ENCODE peak calls at places on chromosome 2, in five cellular contexts. One of them, this sample, is unnamed.
A peak's percentile ranks its signal among the peaks of the same experiment; 100 is the strongest.

GRCh38 chr2:69046221-69046662 is 33.3 kb downstream of the ANTXR1 start:
- DNase-seq in epithelial cell of esophagus: peak; percentile 44
- DNase-seq in right cardiac atrium: no peak
- DNase-seq in AG09309: no peak
- DNase-seq in stomach: peak; percentile 46
- DNase-seq in this sample: no peak

GRCh38 chr2:221518201-221518936 is 53.7 kb downstream of the EPHA4 start:
- DNase-seq in right cardiac atrium: no peak
- DNase-seq in epithelial cell of esophagus: peak; percentile 43
- DNase-seq in AG09309: no peak
- DNase-seq in stomach: no peak
- DNase-seq in this sample: no peak

GRCh38 chr2:113277474-113278072 is 1.1 kb downstream of the PAX8 start:
- DNase-seq in epithelial cell of esophagus: no peak
- DNase-seq in stomach: no peak
- DNase-seq in right cardiac atrium: no peak
- DNase-seq in AG09309: no peak
- DNase-seq in this sample: no peak

GRCh38 chr2:239919779-239920545 is 105.2 kb downstream of the NDUFA10 start:
- DNase-seq in AG09309: no peak
- DNase-seq in right cardiac atrium: peak; percentile 74
- DNase-seq in epithelial cell of esophagus: no peak
- DNase-seq in stomach: no peak
- DNase-seq in this sample: no peak

GRCh38 chr2:66538291-66538690 is 103.4 kb downstream of the MEIS1 start:
- DNase-seq in right cardiac atrium: no peak
- DNase-seq in epithelial cell of esophagus: no peak
- DNase-seq in AG09309: peak; percentile 17
- DNase-seq in stomach: no peak
- DNase-seq in this sample: no peak

GRCh38 chr2:102037681-102038080 is 45.9 kb downstream of the IL1R2 start:
- DNase-seq in right cardiac atrium: no peak
- DNase-seq in AG09309: peak; percentile 74
- DNase-seq in stomach: no peak
- DNase-seq in epithelial cell of esophagus: no peak
- DNase-seq in this sample: no peak

GRCh38 chr2:111676423-111676822 is 207.6 kb downstream of the ANAPC1 start:
- DNase-seq in AG09309: no peak
- DNase-seq in stomach: no peak
- DNase-seq in right cardiac atrium: no peak
- DNase-seq in epithelial cell of esophagus: no peak
- DNase-seq in this sample: no peak

GRCh38 chr2:222919841-222920609 is 59.2 kb downstream of the ACSL3 start:
- DNase-seq in stomach: no peak
- DNase-seq in right cardiac atrium: no peak
- DNase-seq in AG09309: peak; percentile 60
- DNase-seq in epithelial cell of esophagus: peak; percentile 44
- DNase-seq in this sample: no peak

GRCh38 chr2:213281156-213281555 is 3.1 kb upstream of the SPAG16 start:
- DNase-seq in stomach: no peak
- DNase-seq in right cardiac atrium: no peak
- DNase-seq in epithelial cell of esophagus: no peak
- DNase-seq in AG09309: peak; percentile 20
- DNase-seq in this sample: no peak

GRCh38 chr2:145599761-145600160 is 1079.8 kb upstream of the ZEB2 start:
- DNase-seq in stomach: no peak
- DNase-seq in AG09309: peak; percentile 17
- DNase-seq in epithelial cell of esophagus: peak; percentile 18
- DNase-seq in right cardiac atrium: no peak
- DNase-seq in this sample: no peak

GRCh38 chr2:150607471-150607870 is 120.0 kb upstream of the RND3 start:
- DNase-seq in epithelial cell of esophagus: peak; percentile 30
- DNase-seq in AG09309: no peak
- DNase-seq in right cardiac atrium: no peak
- DNase-seq in stomach: no peak
- DNase-seq in this sample: no peak

GRCh38 chr2:134336352-134336751 is 82.5 kb downstream of the MGAT5 start:
- DNase-seq in AG09309: no peak
- DNase-seq in right cardiac atrium: no peak
- DNase-seq in epithelial cell of esophagus: no peak
- DNase-seq in stomach: no peak
- DNase-seq in this sample: no peak

GRCh38 chr2:67840460-67841068 is 222.2 kb downstream of the C1D start:
- DNase-seq in stomach: peak; percentile 62
- DNase-seq in epithelial cell of esophagus: peak; percentile 83
- DNase-seq in right cardiac atrium: peak; percentile 82
- DNase-seq in AG09309: peak; percentile 48
- DNase-seq in this sample: peak; percentile 31

GRCh38 chr2:46198164-46198883 is 98.9 kb upstream of the EPAS1 start:
- DNase-seq in stomach: no peak
- DNase-seq in right cardiac atrium: no peak
- DNase-seq in epithelial cell of esophagus: peak; percentile 94
- DNase-seq in AG09309: no peak
- DNase-seq in this sample: no peak

GRCh38 chr2:206736935-206737334 is 18.7 kb upstream of the DYTN start:
- DNase-seq in AG09309: no peak
- DNase-seq in right cardiac atrium: no peak
- DNase-seq in stomach: no peak
- DNase-seq in epithelial cell of esophagus: peak; percentile 5
- DNase-seq in this sample: no peak

GRCh38 chr2:236600892-236601291 is 31.3 kb downstream of the ACKR3 start:
- DNase-seq in right cardiac atrium: no peak
- DNase-seq in epithelial cell of esophagus: peak; percentile 96
- DNase-seq in AG09309: no peak
- DNase-seq in stomach: no peak
- DNase-seq in this sample: no peak

GRCh38 chr2:134155134-134155533 is 98.7 kb upstream of the MGAT5 start:
- DNase-seq in right cardiac atrium: no peak
- DNase-seq in epithelial cell of esophagus: no peak
- DNase-seq in AG09309: no peak
- DNase-seq in stomach: no peak
- DNase-seq in this sample: no peak

GRCh38 chr2:9753276-9753600 is 90.0 kb upstream of the TAF1B start:
- DNase-seq in right cardiac atrium: peak; percentile 89
- DNase-seq in AG09309: peak; percentile 88
- DNase-seq in epithelial cell of esophagus: peak; percentile 99
- DNase-seq in stomach: peak; percentile 52
- DNase-seq in this sample: no peak

GRCh38 chr2:71534201-71534600 is 80.8 kb downstream of the DYSF start:
- DNase-seq in epithelial cell of esophagus: no peak
- DNase-seq in right cardiac atrium: no peak
- DNase-seq in stomach: no peak
- DNase-seq in AG09309: no peak
- DNase-seq in this sample: no peak

GRCh38 chr2:11100976-11101375 is 54.3 kb upstream of the SLC66A3 start:
- DNase-seq in stomach: no peak
- DNase-seq in right cardiac atrium: no peak
- DNase-seq in epithelial cell of esophagus: no peak
- DNase-seq in AG09309: no peak
- DNase-seq in this sample: no peak

GRCh38 chr2:232900811-232901701 is 31.0 kb downstream of the SNORC start:
- DNase-seq in stomach: peak; percentile 20
- DNase-seq in epithelial cell of esophagus: no peak
- DNase-seq in AG09309: no peak
- DNase-seq in right cardiac atrium: no peak
- DNase-seq in this sample: no peak

GRCh38 chr2:65309699-65310098 is 82.1 kb downstream of the ACTR2 start:
- DNase-seq in stomach: peak; percentile 65
- DNase-seq in right cardiac atrium: no peak
- DNase-seq in AG09309: no peak
- DNase-seq in epithelial cell of esophagus: peak; percentile 87
- DNase-seq in this sample: no peak

GRCh38 chr2:43488737-43489136 is 107.1 kb downstream of the THADA start:
- DNase-seq in AG09309: no peak
- DNase-seq in stomach: no peak
- DNase-seq in epithelial cell of esophagus: no peak
- DNase-seq in right cardiac atrium: no peak
- DNase-seq in this sample: no peak

GRCh38 chr2:15563227-15564100 is 2.3 kb upstream of the NBAS start:
- DNase-seq in AG09309: no peak
- DNase-seq in right cardiac atrium: no peak
- DNase-seq in stomach: no peak
- DNase-seq in epithelial cell of esophagus: peak; percentile 82
- DNase-seq in this sample: no peak

GRCh38 chr2:83320053-83320452 is 1139.0 kb downstream of the SUCLG1 start:
- DNase-seq in right cardiac atrium: no peak
- DNase-seq in stomach: no peak
- DNase-seq in epithelial cell of esophagus: no peak
- DNase-seq in AG09309: no peak
- DNase-seq in this sample: no peak

GRCh38 chr2:220445429-220446105 is 818.1 kb downstream of the SLC4A3 start:
- DNase-seq in AG09309: no peak
- DNase-seq in right cardiac atrium: no peak
- DNase-seq in stomach: no peak
- DNase-seq in epithelial cell of esophagus: no peak
- DNase-seq in this sample: no peak

GRCh38 chr2:175111200-175111657 is 56.8 kb downstream of the ATF2 start:
- DNase-seq in stomach: no peak
- DNase-seq in AG09309: peak; percentile 16
- DNase-seq in epithelial cell of esophagus: peak; percentile 67
- DNase-seq in right cardiac atrium: no peak
- DNase-seq in this sample: no peak

GRCh38 chr2:3789246-3789645 is 85.9 kb downstream of the DCDC2C start:
- DNase-seq in AG09309: no peak
- DNase-seq in right cardiac atrium: no peak
- DNase-seq in epithelial cell of esophagus: peak; percentile 46
- DNase-seq in stomach: no peak
- DNase-seq in this sample: no peak

DNA sequence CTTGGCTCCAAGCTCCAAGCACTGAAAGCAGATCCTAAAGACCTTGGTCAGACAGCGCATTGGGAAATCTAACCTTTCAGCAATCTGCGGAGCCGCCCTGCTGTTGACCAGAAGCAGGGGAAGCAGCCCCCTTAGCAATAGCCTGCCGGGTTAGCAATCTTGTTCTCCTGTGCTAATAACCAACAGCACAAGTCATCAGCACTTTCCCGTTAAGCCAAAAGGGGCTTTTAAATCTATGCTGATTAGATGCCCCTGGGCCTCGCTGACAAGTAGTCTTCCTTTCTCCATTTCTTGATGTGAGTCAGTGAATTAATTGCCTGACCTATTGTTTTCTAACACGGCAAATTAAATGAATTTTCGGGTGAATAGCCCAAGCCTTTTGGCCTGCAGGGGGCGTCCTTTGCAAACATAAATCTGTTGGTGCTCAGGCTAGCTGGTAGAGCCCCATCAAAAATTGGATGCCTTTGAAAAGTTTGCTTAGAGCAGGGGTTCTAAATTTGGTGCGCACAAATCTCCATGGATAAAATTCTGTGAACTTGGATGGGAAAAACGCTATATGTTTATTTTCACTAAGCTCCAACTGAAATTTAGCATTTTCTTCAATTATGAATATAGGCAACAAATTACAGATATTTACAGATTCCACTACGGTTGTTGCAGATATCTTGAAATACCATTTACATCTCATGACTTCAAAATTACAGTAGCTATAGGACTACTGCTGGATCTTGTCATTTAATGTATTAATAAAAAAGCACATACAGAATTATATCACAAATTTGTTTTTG is 24.7 kb downstream of the MAIP1 start:
- DNase-seq in epithelial cell of esophagus: peak; percentile 79
- DNase-seq in stomach: peak; percentile 87
- DNase-seq in right cardiac atrium: peak; percentile 96
- DNase-seq in AG09309: peak; percentile 61
- DNase-seq in this sample: peak; percentile 94
- H3K4me3 ChIP-seq in epithelial cell of esophagus: no peak overlapping the region
- H3K4me3 ChIP-seq in stomach: no peak overlapping the region
- H3K4me3 ChIP-seq in right cardiac atrium: no peak overlapping the region
- H3K4me3 ChIP-seq in AG09309: no peak overlapping the region
- H3K4me3 ChIP-seq in this sample: peak overlapping the region; percentile 22

GRCh38 chr2:74204436-74204835 is 6.0 kb downstream of the MTHFD2 start:
- DNase-seq in right cardiac atrium: no peak
- DNase-seq in epithelial cell of esophagus: no peak
- DNase-seq in stomach: no peak
- DNase-seq in AG09309: no peak
- DNase-seq in this sample: no peak

GRCh38 chr2:74201196-74201595 is 2.8 kb downstream of the MTHFD2 start:
- DNase-seq in epithelial cell of esophagus: no peak
- DNase-seq in AG09309: no peak
- DNase-seq in stomach: no peak
- DNase-seq in right cardiac atrium: no peak
- DNase-seq in this sample: no peak

GRCh38 chr2:74199275-74199701 is 873 bp downstream of the MTHFD2 start:
- DNase-seq in right cardiac atrium: no peak
- DNase-seq in AG09309: no peak
- DNase-seq in stomach: no peak
- DNase-seq in epithelial cell of esophagus: no peak
- DNase-seq in this sample: no peak

GRCh38 chr2:74199871-74200305 is 1.5 kb downstream of the MTHFD2 start:
- DNase-seq in stomach: no peak
- DNase-seq in AG09309: no peak
- DNase-seq in right cardiac atrium: no peak
- DNase-seq in epithelial cell of esophagus: no peak
- DNase-seq in this sample: no peak

GRCh38 chr2:74201596-74201995 is 3.2 kb downstream of the MTHFD2 start:
- DNase-seq in stomach: no peak
- DNase-seq in AG09309: peak; percentile 51
- DNase-seq in epithelial cell of esophagus: peak; percentile 26
- DNase-seq in right cardiac atrium: no peak
- DNase-seq in this sample: no peak
- H3K4me3 ChIP-seq in stomach: no peak overlapping the region
- H3K4me3 ChIP-seq in AG09309: peak overlapping the region; percentile 14
- H3K4me3 ChIP-seq in epithelial cell of esophagus: no peak overlapping the region
- H3K4me3 ChIP-seq in right cardiac atrium: no peak overlapping the region
- H3K4me3 ChIP-seq in this sample: no peak overlapping the region

GRCh38 chr2:218013289-218013688 is 10.5 kb upstream of the TNS1 start:
- DNase-seq in AG09309: no peak
- DNase-seq in stomach: no peak
- DNase-seq in right cardiac atrium: no peak
- DNase-seq in epithelial cell of esophagus: no peak
- DNase-seq in this sample: no peak
- H3K4me3 ChIP-seq in AG09309: no peak overlapping the region
- H3K4me3 ChIP-seq in stomach: no peak overlapping the region
- H3K4me3 ChIP-seq in right cardiac atrium: no peak overlapping the region
- H3K4me3 ChIP-seq in epithelial cell of esophagus: no peak overlapping the region
- H3K4me3 ChIP-seq in this sample: no peak overlapping the region

GRCh38 chr2:98713332-98714015 is 17.5 kb downstream of the MGAT4A start:
- DNase-seq in epithelial cell of esophagus: no peak
- DNase-seq in AG09309: no peak
- DNase-seq in stomach: no peak
- DNase-seq in right cardiac atrium: no peak
- DNase-seq in this sample: no peak
- H3K4me3 ChIP-seq in epithelial cell of esophagus: no peak overlapping the region
- H3K4me3 ChIP-seq in AG09309: no peak overlapping the region
- H3K4me3 ChIP-seq in stomach: no peak overlapping the region
- H3K4me3 ChIP-seq in right cardiac atrium: no peak overlapping the region
- H3K4me3 ChIP-seq in this sample: no peak overlapping the region